ENCODE peak calls at places on chromosome 2, in eight cellular contexts. Y, W, A, N, F, G, C and P are unnamed samples.

GRCh38 chr2:224712346-224712745 is 3.8 kb downstream of the CCDC195 start:
- DNase-seq in F (peak; percentile 6), C (no peak), Y (no peak), W (no peak), N (no peak), A (no peak), G (no peak), P (no peak)

GRCh38 chr2:180983468-180984388 is 3.3 kb downstream of the UBE2E3 start:
- DNase-seq in Y (no peak), N (no peak), G (no peak), C (peak; percentile 69), W (peak; percentile 20), F (peak; percentile 68), A (no peak), P (peak; percentile 31)

GRCh38 chr2:21422050-21422449 is 298.3 kb downstream of the TDRD15 start:
- DNase-seq in F (peak; percentile 51), G (peak; percentile 56), Y (peak; percentile 52), N (no peak), W (no peak), C (no peak), A (no peak), P (peak; percentile 16)

GRCh38 chr2:232883116-232883721 is 13.2 kb downstream of the SNORC start:
- DNase-seq in F (no peak), Y (peak; percentile 75), G (peak; percentile 41), W (no peak), C (no peak), A (no peak), N (no peak), P (no peak)

GRCh38 chr2:46269545-46270273 is 27.5 kb upstream of the EPAS1 start:
- DNase-seq in F (no peak), A (no peak), W (no peak), G (no peak), N (no peak), C (no peak), Y (no peak), P (no peak)

GRCh38 chr2:176614049-176614448 is 344.8 kb downstream of the MTX2 start:
- DNase-seq in A (no peak), F (no peak), N (no peak), C (no peak), G (no peak), W (no peak), Y (no peak), P (no peak)

GRCh38 chr2:183059561-183059960 is 19.0 kb upstream of the DUSP19 start:
- DNase-seq in F (peak; percentile 32), N (no peak), W (no peak), C (peak; percentile 88), Y (no peak), A (no peak), G (no peak), P (no peak)

GRCh38 chr2:84969511-84970265 is 1.3 kb upstream of the KCMF1 start:
- DNase-seq in W (no peak), N (no peak), C (peak; percentile 26), Y (no peak), F (no peak), G (no peak), A (no peak), P (no peak)

GRCh38 chr2:163690896-163691295 is 44.9 kb downstream of the FIGN start:
- DNase-seq in Y (no peak), C (no peak), N (no peak), W (no peak), G (no peak), A (no peak), F (no peak), P (no peak)
- H3K4me3 ChIP-seq in Y (no peak overlapping the region), C (no peak overlapping the region), N (no peak overlapping the region), W (no peak overlapping the region), G (no peak overlapping the region), A (no peak overlapping the region), F (no peak overlapping the region), P (no peak overlapping the region)

DNA sequence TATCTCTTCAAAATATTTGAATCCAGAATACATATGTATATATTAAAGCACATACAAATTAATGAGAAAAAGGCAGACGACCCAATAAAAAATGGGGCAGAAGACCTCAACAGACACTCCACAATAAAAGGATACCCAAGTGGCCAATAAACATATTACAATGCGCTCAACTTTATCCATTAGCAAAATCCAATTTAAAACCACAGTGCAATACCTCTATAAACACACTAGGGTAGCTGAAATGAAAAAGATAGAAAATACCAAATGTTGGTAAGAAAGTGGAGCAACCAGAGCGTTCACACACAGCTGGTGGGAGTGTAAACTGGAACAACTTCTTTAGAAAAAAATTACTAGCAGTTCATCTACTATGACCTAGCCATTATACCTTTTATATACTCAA is 75.3 kb downstream of the CCDC148 start:
- DNase-seq in C (no peak), Y (no peak), W (no peak), G (no peak), N (no peak), F (no peak), A (no peak), P (no peak)
- TF ChIP-seq CTCF in C (no peak), Y (no peak), W (no peak), G (no peak), N (no peak), F (no peak), A (no peak), P (no peak)

DNA sequence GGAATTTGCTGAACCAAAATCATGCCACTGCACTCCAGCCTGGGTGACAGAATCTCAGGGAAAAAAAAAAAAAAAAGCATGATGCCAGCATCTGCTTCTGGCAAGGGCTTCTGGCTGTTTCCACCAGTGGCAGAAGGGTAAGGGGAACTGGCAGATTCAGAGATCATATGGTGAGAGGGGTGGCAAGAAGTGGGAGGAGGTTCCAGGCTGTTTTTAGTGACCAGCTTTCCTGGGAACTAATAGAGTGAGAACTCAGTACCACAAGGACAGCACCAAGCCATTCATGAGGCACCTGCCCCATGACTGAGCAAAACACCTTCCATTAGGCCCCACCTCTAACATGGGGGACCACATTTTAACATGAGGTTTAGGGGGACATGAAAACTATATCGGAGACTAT is 18.4 kb upstream of the CLASP1 start:
- DNase-seq in C (no peak), A (no peak), W (no peak), N (no peak), Y (no peak), G (no peak), F (no peak), P (no peak)
- H3K9me3 ChIP-seq in C (no peaks in the 10 kb centered on the region), A (no peaks in the 10 kb centered on the region), W (no peaks in the 10 kb centered on the region), N (no peaks in the 10 kb centered on the region), Y (no peaks in the 10 kb centered on the region), G (no peaks in the 10 kb centered on the region), F (no peaks in the 10 kb centered on the region), P (peaks cover 6% of the 10 kb centered on the region)

GRCh38 chr2:127083819-127084503 is 23.0 kb downstream of the BIN1 start:
- DNase-seq in Y (no peak), G (peak; percentile 87), F (peak; percentile 82), W (no peak), A (peak; percentile 90), C (peak; percentile 37), N (peak; percentile 95), P (peak; percentile 68)

GRCh38 chr2:127080941-127081769 is 25.8 kb downstream of the BIN1 start:
- DNase-seq in W (no peak), A (no peak), C (no peak), N (peak; percentile 47), G (peak; percentile 66), F (no peak), Y (peak; percentile 82), P (peak; percentile 50)

GRCh38 chr2:127080226-127080940 is 26.6 kb downstream of the BIN1 start:
- DNase-seq in G (no peak), F (peak; percentile 76), A (no peak), C (no peak), Y (peak; percentile 51), W (no peak), N (no peak), P (peak; percentile 67)

GRCh38 chr2:127082974-127083373 is 24.0 kb downstream of the BIN1 start:
- DNase-seq in A (no peak), F (no peak), C (no peak), Y (no peak), N (no peak), W (no peak), G (no peak), P (no peak)

GRCh38 chr2:127081826-127082633 is 24.9 kb downstream of the BIN1 start:
- DNase-seq in F (peak; percentile 52), A (no peak), C (no peak), G (no peak), N (peak; percentile 86), W (no peak), Y (peak; percentile 85), P (peak; percentile 61)
- H3K4me3 ChIP-seq in F (no peak overlapping the region), A (no peak overlapping the region), C (no peak overlapping the region), G (peak overlapping the region; percentile 39), N (no peak overlapping the region), W (no peak overlapping the region), Y (peak overlapping the region; percentile 9), P (no peak overlapping the region)

DNA sequence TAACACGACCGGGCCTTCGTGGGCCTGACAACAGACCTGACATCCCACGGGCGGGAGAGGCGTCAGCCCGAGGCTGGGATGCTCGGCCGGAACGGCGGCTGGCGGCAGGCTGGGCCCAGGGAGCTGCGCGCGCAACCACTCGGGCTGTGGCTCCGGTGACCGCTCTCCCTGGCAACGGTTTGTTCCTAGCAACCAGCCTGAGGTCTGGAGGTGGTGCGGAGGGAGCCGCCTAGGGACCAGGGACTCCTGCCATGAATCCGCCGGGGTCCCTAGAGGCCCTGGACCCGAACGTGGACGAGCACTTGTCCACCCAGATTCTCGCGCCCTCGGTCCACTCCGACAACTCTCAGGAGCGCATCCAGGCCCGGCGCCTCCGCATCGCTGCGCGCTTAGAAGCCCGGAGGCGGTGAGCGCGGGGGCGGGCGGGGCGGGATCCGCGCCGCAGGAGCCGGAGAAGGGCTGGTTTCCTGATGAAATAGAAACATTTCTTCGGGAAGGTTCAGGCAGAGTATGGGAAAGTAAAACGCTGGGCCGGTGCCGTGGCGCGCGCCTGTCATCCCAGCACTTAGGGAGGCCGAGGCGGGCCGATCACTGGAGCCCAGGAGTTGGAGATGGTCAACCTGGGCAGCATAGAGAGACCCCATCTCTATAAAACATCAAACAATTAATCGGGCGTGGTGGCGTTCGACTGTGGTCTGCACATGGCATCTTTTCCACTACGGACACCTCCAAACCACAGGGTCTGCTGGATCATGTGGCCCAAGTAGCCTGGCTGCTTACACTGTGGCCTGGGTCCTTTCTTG is at the start of gene DRC1:
- DNase-seq in N (peak; percentile 20), Y (peak; percentile 91), F (peak; percentile 92), A (no peak), G (peak; percentile 68), C (no peak), W (peak; percentile 38), P (peak; percentile 23)
- TF ChIP-seq CTCF in N (no peak), Y (no peak), F (no peak), A (no peak), G (no peak), C (no peak), W (no peak), P (no peak)

GRCh38 chr2:216956820-216957493 is 97.1 kb upstream of the TNP1 start:
- DNase-seq in C (no peak), N (no peak), A (no peak), Y (no peak), G (no peak), F (no peak), W (no peak), P (no peak)
- H3K9me3 ChIP-seq in C (peaks cover 4% of the 10 kb centered on the region), N (no peaks in the 10 kb centered on the region), A (no peaks in the 10 kb centered on the region), Y (no peaks in the 10 kb centered on the region), G (no peaks in the 10 kb centered on the region), F (no peaks in the 10 kb centered on the region), W (no peaks in the 10 kb centered on the region), P (no peaks in the 10 kb centered on the region)